ENCODE peak calls at places on chromosomes 5 and 9, in six cellular contexts. One of them, this sample, is unnamed.

GRCh38 chr5:175840050-175840841 is 31.1 kb upstream of the CPLX2 start:
- DNase-seq in activated T-helper 1 cell treated with Interleukin-2 at 50 U/mL for 16 hours: no peak
- DNase-seq in stomach: no peak
- DNase-seq in amygdala: no peak
- DNase-seq in cardiac fibroblast: peak
- DNase-seq in astrocyte of the spinal cord: peak
- DNase-seq in this sample: peak

GRCh38 chr5:118451697-118452247 is 536.6 kb downstream of the DTWD2 start:
- DNase-seq in activated T-helper 1 cell treated with Interleukin-2 at 50 U/mL for 16 hours: no peak
- DNase-seq in stomach: no peak
- DNase-seq in amygdala: no peak
- DNase-seq in cardiac fibroblast: no peak
- DNase-seq in astrocyte of the spinal cord: no peak
- DNase-seq in this sample: no peak

GRCh38 chr9:98558575-98558974 is 150.2 kb downstream of the GABBR2 start:
- DNase-seq in activated T-helper 1 cell treated with Interleukin-2 at 50 U/mL for 16 hours: no peak
- DNase-seq in stomach: no peak
- DNase-seq in amygdala: no peak
- DNase-seq in cardiac fibroblast: peak
- DNase-seq in astrocyte of the spinal cord: no peak
- DNase-seq in this sample: peak

GRCh38 chr5:131570757-131571156 is 64.3 kb downstream of the RAPGEF6 start:
- DNase-seq in activated T-helper 1 cell treated with Interleukin-2 at 50 U/mL for 16 hours: no peak
- DNase-seq in stomach: no peak
- DNase-seq in amygdala: no peak
- DNase-seq in cardiac fibroblast: peak
- DNase-seq in astrocyte of the spinal cord: no peak
- DNase-seq in this sample: peak

GRCh38 chr5:34522599-34523381 is 133.3 kb upstream of the RAI14 start:
- DNase-seq in activated T-helper 1 cell treated with Interleukin-2 at 50 U/mL for 16 hours: peak
- DNase-seq in stomach: peak
- DNase-seq in amygdala: no peak
- DNase-seq in cardiac fibroblast: peak
- DNase-seq in astrocyte of the spinal cord: peak
- DNase-seq in this sample: peak

GRCh38 chr5:96079075-96079474 is 117.4 kb upstream of the ELL2 start:
- DNase-seq in activated T-helper 1 cell treated with Interleukin-2 at 50 U/mL for 16 hours: no peak
- DNase-seq in stomach: no peak
- DNase-seq in amygdala: no peak
- DNase-seq in cardiac fibroblast: peak
- DNase-seq in astrocyte of the spinal cord: peak
- DNase-seq in this sample: peak

GRCh38 chr5:177093082-177093712 is 6.5 kb downstream of the FGFR4 start:
- DNase-seq in activated T-helper 1 cell treated with Interleukin-2 at 50 U/mL for 16 hours: no peak
- DNase-seq in stomach: no peak
- DNase-seq in amygdala: no peak
- DNase-seq in cardiac fibroblast: no peak
- DNase-seq in astrocyte of the spinal cord: no peak
- DNase-seq in this sample: no peak

GRCh38 chr5:310516-310915 is 11.0 kb upstream of the AHRR start:
- DNase-seq in activated T-helper 1 cell treated with Interleukin-2 at 50 U/mL for 16 hours: no peak
- DNase-seq in stomach: no peak
- DNase-seq in amygdala: no peak
- DNase-seq in cardiac fibroblast: no peak
- DNase-seq in astrocyte of the spinal cord: no peak
- DNase-seq in this sample: no peak

GRCh38 chr5:65186646-65187227 is 295.0 kb downstream of the ADAMTS6 start:
- DNase-seq in activated T-helper 1 cell treated with Interleukin-2 at 50 U/mL for 16 hours: no peak
- DNase-seq in stomach: no peak
- DNase-seq in amygdala: no peak
- DNase-seq in cardiac fibroblast: peak
- DNase-seq in astrocyte of the spinal cord: peak
- DNase-seq in this sample: peak

GRCh38 chr5:159907689-159908088 is 8.6 kb upstream of the ADRA1B start:
- DNase-seq in activated T-helper 1 cell treated with Interleukin-2 at 50 U/mL for 16 hours: no peak
- DNase-seq in stomach: no peak
- DNase-seq in amygdala: no peak
- DNase-seq in cardiac fibroblast: peak
- DNase-seq in astrocyte of the spinal cord: no peak
- DNase-seq in this sample: peak

GRCh38 chr9:111158375-111158774 is 120.1 kb upstream of the LPAR1 start:
- DNase-seq in activated T-helper 1 cell treated with Interleukin-2 at 50 U/mL for 16 hours: no peak
- DNase-seq in stomach: no peak
- DNase-seq in amygdala: no peak
- DNase-seq in cardiac fibroblast: no peak
- DNase-seq in astrocyte of the spinal cord: peak
- DNase-seq in this sample: peak

GRCh38 chr9:12775963-12776774 is 1.3 kb downstream of the LURAP1L start:
- DNase-seq in activated T-helper 1 cell treated with Interleukin-2 at 50 U/mL for 16 hours: no peak
- DNase-seq in stomach: peak
- DNase-seq in amygdala: peak
- DNase-seq in cardiac fibroblast: peak
- DNase-seq in astrocyte of the spinal cord: peak
- DNase-seq in this sample: peak

GRCh38 chr5:132268698-132269551 is 11.4 kb downstream of the PDLIM4 start:
- DNase-seq in activated T-helper 1 cell treated with Interleukin-2 at 50 U/mL for 16 hours: no peak
- DNase-seq in stomach: no peak
- DNase-seq in amygdala: no peak
- DNase-seq in cardiac fibroblast: peak
- DNase-seq in astrocyte of the spinal cord: peak
- DNase-seq in this sample: peak